ENCODE peak calls at places on chromosomes 1 and 21, in five cellular contexts. L is prostate gland, F is tibial artery, R is GM23338, V is aorta. U is an unnamed sample.

GRCh38 chr1:22223176-22223575 is 80.3 kb upstream of the WNT4 start:
- DNase-seq in L (no peak), F (no peak), R (no peak), V (peak; percentile 7), U (no peak)

GRCh38 chr1:108877324-108877812 is 583 bp downstream of the GPSM2 start:
- DNase-seq in L (no peak), F (peak; percentile 32), R (no peak), V (no peak), U (no peak)

GRCh38 chr1:163876546-163876945 is 554.8 kb downstream of the NUF2 start:
- DNase-seq in L (no peak), F (no peak), R (no peak), V (no peak), U (no peak)

GRCh38 chr1:218558411-218558810 is 213.3 kb downstream of the TGFB2 start:
- DNase-seq in L (no peak), F (no peak), R (peak; percentile 5), V (no peak), U (no peak)

GRCh38 chr1:24364975-24365678 is 46.0 kb downstream of the GRHL3 start:
- DNase-seq in L (no peak), F (peak; percentile 30), R (no peak), V (no peak), U (no peak)

GRCh38 chr1:85297855-85298629 is 21.6 kb upstream of the BCL10 start:
- DNase-seq in L (peak; percentile 93), F (peak; percentile 45), R (no peak), V (no peak), U (no peak)

GRCh38 chr1:41322835-41323234 is 38.4 kb upstream of the FOXO6 start:
- DNase-seq in L (peak; percentile 37), F (no peak), R (peak; percentile 85), V (no peak), U (peak; percentile 13)

GRCh38 chr1:202671388-202671787 is 38.9 kb downstream of the SYT2 start:
- DNase-seq in L (peak; percentile 61), F (no peak), R (no peak), V (no peak), U (no peak)

GRCh38 chr21:44750675-44751025 is 39.3 kb upstream of the TSPEAR start:
- DNase-seq in L (no peak), F (no peak), R (no peak), V (no peak), U (no peak)

GRCh38 chr1:30915491-30916230 is 7.1 kb upstream of the SDC3 start:
- DNase-seq in L (no peak), F (no peak), R (no peak), V (no peak), U (no peak)

GRCh38 chr1:47205918-47206317 is 16.1 kb upstream of the PDZK1IP1 start:
- DNase-seq in L (no peak), F (no peak), R (no peak), V (no peak), U (no peak)

GRCh38 chr21:35048706-35049617 is at the start of gene RUNX1:
- DNase-seq in L (no peak), F (peak; percentile 41), R (no peak), V (peak; percentile 79), U (no peak)

GRCh38 chr1:110136911-110137310 is 13.4 kb upstream of the SLC6A17 start:
- DNase-seq in L (no peak), F (no peak), R (peak; percentile 90), V (no peak), U (peak; percentile 41)

GRCh38 chr1:61781151-61781550 is 38.9 kb downstream of the PATJ start:
- DNase-seq in L (no peak), F (no peak), R (no peak), V (no peak), U (no peak)

GRCh38 chr1:15834406-15835204 is 12.9 kb upstream of the SPEN start:
- DNase-seq in L (peak; percentile 87), F (peak; percentile 75), R (peak; percentile 95), V (peak; percentile 91), U (peak; percentile 80)

GRCh38 chr21:45969921-45970673 is 11.5 kb upstream of the COL6A1 start:
- DNase-seq in L (no peak), F (no peak), R (no peak), V (no peak), U (no peak)

GRCh38 chr1:38121231-38121680 is 74.7 kb upstream of the POU3F1 start:
- DNase-seq in L (no peak), F (no peak), R (no peak), V (no peak), U (no peak)

GRCh38 chr1:22877980-22878379 is 94.7 kb downstream of the LACTBL1 start:
- DNase-seq in L (no peak), F (no peak), R (no peak), V (no peak), U (no peak)

GRCh38 chr1:201594575-201595245 is 55.8 kb downstream of the NAV1 start:
- DNase-seq in L (no peak), F (no peak), R (peak; percentile 83), V (no peak), U (no peak)

GRCh38 chr1:22710688-22711024 is at the start of gene EPHB2:
- DNase-seq in L (peak; percentile 12), F (no peak), R (peak; percentile 55), V (no peak), U (peak; percentile 40)

GRCh38 chr21:19523731-19524130 is 1120.1 kb upstream of the TMPRSS15 start:
- DNase-seq in L (no peak), F (no peak), R (no peak), V (no peak), U (no peak)

GRCh38 chr1:151584278-151584677 is 27.6 kb upstream of the SNX27 start:
- DNase-seq in L (peak; percentile 25), F (no peak), R (no peak), V (no peak), U (no peak)

GRCh38 chr1:39103321-39104157 is 77.4 kb downstream of the NDUFS5 start:
- DNase-seq in L (no peak), F (no peak), R (no peak), V (no peak), U (no peak)

GRCh38 chr1:212667223-212668139 is 32.2 kb downstream of the BATF3 start:
- DNase-seq in L (no peak), F (peak; percentile 65), R (peak; percentile 39), V (no peak), U (no peak)

DNA sequence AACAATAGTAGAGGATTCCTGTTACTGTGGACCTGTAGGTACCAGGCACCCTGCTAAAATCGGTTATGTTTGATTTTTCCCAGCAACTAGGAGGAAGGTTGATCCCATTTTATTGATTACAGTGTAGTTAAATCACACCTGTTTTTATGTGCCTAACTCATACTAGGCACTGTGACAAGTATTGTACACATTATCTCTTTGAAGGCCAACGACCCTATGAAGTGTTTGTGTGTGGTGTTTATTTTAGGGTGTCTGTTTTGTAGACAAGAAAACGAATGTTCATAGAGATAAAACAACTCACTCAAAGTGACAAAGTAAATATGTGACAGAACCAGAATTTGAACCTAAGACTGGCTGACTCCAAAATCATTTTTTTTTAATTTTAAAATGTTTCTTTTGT is 49.5 kb downstream of the FGGY start:
- DNase-seq in L (no peak), F (no peak), R (no peak), V (no peak), U (no peak)
- H3K27ac ChIP-seq in L (no peak overlapping the region), F (no peak overlapping the region), R (no peak overlapping the region), V (no peak overlapping the region), U (no peak overlapping the region)

GRCh38 chr1:51616903-51617708 is at the start of gene OSBPL9:
- DNase-seq in L (peak; percentile 91), F (peak; percentile 92), R (peak; percentile 95), V (peak; percentile 93), U (peak; percentile 77)

GRCh38 chr1:51621161-51621560 is 4.3 kb downstream of the OSBPL9 start:
- DNase-seq in L (no peak), F (no peak), R (peak; percentile 56), V (no peak), U (no peak)

GRCh38 chr1:51620470-51620869 is 3.6 kb downstream of the OSBPL9 start:
- DNase-seq in L (no peak), F (no peak), R (no peak), V (no peak), U (no peak)

GRCh38 chr1:51616490-51616889 is 402 bp upstream of the OSBPL9 start:
- DNase-seq in L (no peak), F (no peak), R (no peak), V (no peak), U (no peak)

DNA sequence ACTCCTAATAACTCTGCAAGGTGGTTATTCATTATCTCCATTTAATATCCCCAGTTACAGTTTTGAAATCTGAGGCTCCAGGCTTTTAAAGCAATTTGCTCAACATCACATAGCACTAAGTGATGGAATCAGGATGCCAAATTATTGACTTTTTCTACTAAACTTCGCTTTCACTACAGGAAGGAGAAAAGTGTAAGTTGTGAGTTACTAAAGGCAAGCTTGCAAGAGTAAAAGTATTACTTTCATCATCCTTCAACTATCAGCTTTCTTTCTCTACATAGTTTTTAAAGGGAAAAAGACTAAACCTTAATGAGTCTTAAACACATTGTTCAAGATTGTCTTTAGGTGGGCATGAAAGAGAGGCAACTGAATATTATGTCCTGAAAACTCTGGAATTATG is 1.8 kb downstream of the OSBPL9 start:
- DNase-seq in L (no peak), F (no peak), R (no peak), V (no peak), U (no peak)
- H3K27ac ChIP-seq in L (peak overlapping the region; percentile 88), F (peak overlapping the region; percentile 94), R (no peak overlapping the region), V (no peak overlapping the region), U (no peak overlapping the region)

GRCh38 chr1:54816130-54816529 is 15.0 kb upstream of the TTC22 start:
- DNase-seq in L (no peak), F (no peak), R (no peak), V (no peak), U (no peak)

GRCh38 chr1:54813479-54814147 is 12.5 kb upstream of the TTC22 start:
- DNase-seq in L (no peak), F (no peak), R (peak; percentile 58), V (no peak), U (no peak)

GRCh38 chr1:54814148-54814498 is 13.0 kb upstream of the TTC22 start:
- DNase-seq in L (no peak), F (no peak), R (no peak), V (no peak), U (no peak)

GRCh38 chr1:54814571-54814970 is 13.4 kb upstream of the TTC22 start:
- DNase-seq in L (no peak), F (no peak), R (no peak), V (no peak), U (no peak)

DNA sequence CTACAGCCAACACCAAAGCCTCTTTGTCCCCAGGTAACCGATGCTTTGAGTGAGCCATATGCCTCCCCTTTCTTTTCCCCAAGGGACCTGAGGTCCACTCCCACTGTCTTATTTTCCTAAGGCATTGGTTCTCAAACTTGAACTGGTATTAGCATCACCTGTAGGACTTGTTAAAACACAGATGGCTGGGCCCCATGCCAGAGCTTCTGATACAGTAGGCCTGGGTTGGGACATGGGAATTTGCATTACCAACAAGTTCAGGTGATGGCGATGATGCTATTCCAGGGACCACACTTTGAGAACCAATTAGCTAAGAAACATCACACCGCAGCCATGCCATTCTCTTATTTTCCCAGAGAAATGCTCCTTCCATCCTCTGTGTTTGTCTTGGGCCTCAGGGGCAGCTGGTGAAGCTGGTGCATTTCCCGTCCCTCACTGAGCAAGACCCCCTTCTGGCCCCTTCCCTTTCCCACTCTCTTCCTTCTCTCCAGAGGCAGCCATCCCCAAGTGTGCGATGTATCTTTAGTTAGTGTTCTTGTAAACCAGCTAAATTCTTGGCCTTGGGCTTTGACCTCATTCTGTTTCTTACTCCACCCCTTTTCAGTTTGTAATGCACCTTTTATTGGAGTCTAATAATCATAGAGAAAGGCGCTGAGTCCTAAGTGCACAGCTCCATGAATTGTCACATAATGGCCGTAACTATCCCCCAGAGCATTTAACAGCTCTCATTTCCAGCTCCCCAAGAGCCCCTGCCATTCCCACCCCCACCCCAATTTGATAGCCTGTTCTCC is 14.2 kb upstream of the TTC22 start:
- DNase-seq in L (no peak), F (no peak), R (no peak), V (no peak), U (no peak)
- H3K27ac ChIP-seq in L (no peak overlapping the region), F (no peak overlapping the region), R (no peak overlapping the region), V (no peak overlapping the region), U (no peak overlapping the region)

GRCh38 chr1:99638853-99639252 is 7.1 kb upstream of the PALMD start:
- DNase-seq in L (no peak), F (no peak), R (no peak), V (no peak), U (no peak)
- H3K27ac ChIP-seq in L (no peak overlapping the region), F (no peak overlapping the region), R (no peak overlapping the region), V (no peak overlapping the region), U (no peak overlapping the region)

U was measured in caudate nucleus.